ENCODE peak calls at places on chromosomes 13 and 19, in seven cellular contexts. X is aorta, N is H1, V is heart left ventricle, P is heart right ventricle, C is thyroid gland, A is psoas muscle. F is an unnamed sample.

GRCh38 chr19:13995017-13995728 is 10.9 kb downstream of the RFX1 start:
- DNase-seq in X (no peak), N (no peak), V (peak), P (no peak), C (no peak), A (peak), F (peak)

GRCh38 chr13:111855016-111855590 is 211.8 kb upstream of the SOX1 start:
- DNase-seq in X (no peak), N (peak), V (no peak), P (no peak), C (no peak), A (no peak), F (no peak)

GRCh38 chr19:31408460-31409124 is 59.4 kb upstream of the TSHZ3 start:
- DNase-seq in X (no peak), N (no peak), V (peak), P (peak), C (no peak), A (no peak), F (peak)

GRCh38 chr13:101624210-101624922 is 171.9 kb downstream of the ITGBL1 start:
- DNase-seq in X (no peak), N (no peak), V (no peak), P (peak), C (no peak), A (no peak), F (no peak)

GRCh38 chr19:55353803-55354697 is 469 bp downstream of the COX6B2 start:
- DNase-seq in X (peak), N (peak), V (peak), P (no peak), C (peak), A (no peak), F (peak)

GRCh38 chr19:35212241-35212640 is 16.3 kb downstream of the FAM187B start:
- DNase-seq in X (no peak), N (no peak), V (no peak), P (no peak), C (no peak), A (no peak), F (no peak)

GRCh38 chr19:47210180-47210490 is 20.9 kb downstream of the BBC3 start:
- DNase-seq in X (no peak), N (no peak), V (no peak), P (no peak), C (no peak), A (no peak), F (no peak)

GRCh38 chr19:8388612-8388958 is 1.6 kb upstream of the RAB11B start:
- DNase-seq in X (no peak), N (no peak), V (no peak), P (no peak), C (no peak), A (peak), F (no peak)

GRCh38 chr13:51047434-51048165 is 63.5 kb downstream of the C13orf42 start:
- DNase-seq in X (no peak), N (peak), V (no peak), P (no peak), C (no peak), A (no peak), F (no peak)

GRCh38 chr13:35349673-35350278 is 126.7 kb downstream of the MAB21L1 start:
- DNase-seq in X (no peak), N (no peak), V (no peak), P (no peak), C (no peak), A (no peak), F (peak)

GRCh38 chr13:92838786-92839185 is 387.8 kb upstream of the GPC6 start:
- DNase-seq in X (no peak), N (no peak), V (no peak), P (no peak), C (no peak), A (no peak), F (peak)

GRCh38 chr19:47309608-47310007 is at the start of gene C5AR1:
- DNase-seq in X (no peak), N (no peak), V (peak), P (peak), C (no peak), A (no peak), F (no peak)

GRCh38 chr13:110354715-110355473 is 47.8 kb downstream of the COL4A2 start:
- DNase-seq in X (no peak), N (no peak), V (no peak), P (no peak), C (no peak), A (no peak), F (no peak)

GRCh38 chr13:74715718-74716117 is 581.5 kb upstream of the KLF12 start:
- DNase-seq in X (no peak), N (no peak), V (no peak), P (no peak), C (no peak), A (no peak), F (peak)

GRCh38 chr13:40376867-40377266 is 289.6 kb downstream of the FOXO1 start:
- DNase-seq in X (no peak), N (peak), V (no peak), P (no peak), C (no peak), A (no peak), F (peak)

GRCh38 chr13:80870186-80870585 is 529.3 kb upstream of the SPRY2 start:
- DNase-seq in X (no peak), N (no peak), V (no peak), P (no peak), C (no peak), A (no peak), F (no peak)

GRCh38 chr19:10968527-10969081 is 7.8 kb downstream of the SMARCA4 start:
- DNase-seq in X (no peak), N (no peak), V (no peak), P (no peak), C (peak), A (no peak), F (no peak)

GRCh38 chr19:42096255-42096837 is 20.4 kb downstream of the ZNF574 start:
- DNase-seq in X (no peak), N (no peak), V (no peak), P (no peak), C (no peak), A (no peak), F (no peak)

GRCh38 chr19:10421240-10421948 is 1.1 kb downstream of the PDE4A start:
- DNase-seq in X (no peak), N (no peak), V (no peak), P (no peak), C (no peak), A (no peak), F (no peak)

GRCh38 chr19:47381653-47382279 is 32.7 kb downstream of the DHX34 start:
- DNase-seq in X (no peak), N (no peak), V (no peak), P (no peak), C (no peak), A (no peak), F (no peak)

GRCh38 chr13:101492251-101492910 is 39.9 kb downstream of the ITGBL1 start:
- DNase-seq in X (no peak), N (no peak), V (no peak), P (no peak), C (no peak), A (no peak), F (no peak)

GRCh38 chr13:35996360-35996759 is 134.8 kb downstream of the DCLK1 start:
- DNase-seq in X (no peak), N (no peak), V (no peak), P (no peak), C (no peak), A (no peak), F (no peak)

GRCh38 chr19:14004619-14005380 is 1.3 kb downstream of the RFX1 start:
- DNase-seq in X (peak), N (no peak), V (peak), P (peak), C (no peak), A (peak), F (peak)

GRCh38 chr19:4059931-4060620 is 6.6 kb downstream of the ZBTB7A start:
- DNase-seq in X (peak), N (no peak), V (peak), P (peak), C (no peak), A (peak), F (peak)

GRCh38 chr19:10979950-10980349 is 19.1 kb downstream of the SMARCA4 start:
- DNase-seq in X (no peak), N (no peak), V (no peak), P (no peak), C (no peak), A (peak), F (no peak)

GRCh38 chr13:97274782-97275252 is 52.7 kb downstream of the MBNL2 start:
- DNase-seq in X (no peak), N (no peak), V (no peak), P (no peak), C (no peak), A (no peak), F (peak)

GRCh38 chr19:38655148-38655824 is 7.8 kb downstream of the ACTN4 start:
- DNase-seq in X (no peak), N (no peak), V (no peak), P (no peak), C (no peak), A (no peak), F (peak)

GRCh38 chr19:38650911-38651584 is 3.6 kb downstream of the ACTN4 start:
- DNase-seq in X (no peak), N (no peak), V (no peak), P (no peak), C (peak), A (no peak), F (peak)

GRCh38 chr19:38650180-38650775 is 2.8 kb downstream of the ACTN4 start:
- DNase-seq in X (no peak), N (no peak), V (no peak), P (no peak), C (no peak), A (no peak), F (no peak)

GRCh38 chr19:38654478-38655079 is 7.1 kb downstream of the ACTN4 start:
- DNase-seq in X (no peak), N (no peak), V (no peak), P (no peak), C (no peak), A (no peak), F (no peak)

DNA sequence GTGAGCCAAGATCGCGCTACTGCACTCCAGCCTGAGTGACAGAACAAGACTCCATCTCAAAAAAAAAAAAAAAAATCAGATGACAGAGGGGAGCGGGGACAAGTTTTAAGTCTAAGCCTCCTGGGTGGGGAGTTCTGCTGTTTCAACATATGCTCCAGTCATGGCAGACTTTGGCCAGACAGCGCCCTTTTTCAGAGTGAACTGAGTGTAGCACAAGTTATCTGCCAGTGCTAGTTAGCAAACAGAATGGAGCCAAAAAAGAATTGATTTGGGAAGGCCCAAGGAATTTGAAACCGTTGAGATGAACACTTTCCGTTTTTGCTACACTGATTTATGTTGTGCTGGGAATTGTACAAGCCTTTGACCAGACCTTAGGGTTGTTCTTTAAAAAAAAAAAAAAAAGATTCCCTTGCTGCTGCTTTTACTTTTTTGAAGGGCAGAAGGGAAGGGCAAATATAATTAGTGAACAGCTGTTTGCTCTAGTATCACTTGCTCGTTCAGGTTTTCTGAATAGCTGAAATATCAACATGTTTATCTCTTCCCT is 5.7 kb downstream of the ACTN4 start:
- DNase-seq in X (no peak), N (no peak), V (no peak), P (no peak), C (no peak), A (no peak), F (peak)
- H3K4me3 ChIP-seq in X (no peak), N (no peak), V (no peak), P (no peak), C (no peak), A (peak), F (no peak)

GRCh38 chr19:44948237-44948636 is 2.4 kb downstream of the APOC2 start:
- DNase-seq in X (no peak), N (no peak), V (no peak), P (no peak), C (no peak), A (no peak), F (no peak)
- H3K4me3 ChIP-seq in X (no peak), N (no peak), V (no peak), P (no peak), C (no peak), A (no peak), F (no peak)

GRCh38 chr13:20149762-20150161 is 11.1 kb downstream of the GJA3 start:
- DNase-seq in X (no peak), N (no peak), V (no peak), P (no peak), C (no peak), A (no peak), F (no peak)

GRCh38 chr13:20151016-20151415 is 9.8 kb downstream of the GJA3 start:
- DNase-seq in X (no peak), N (no peak), V (no peak), P (no peak), C (no peak), A (no peak), F (no peak)

GRCh38 chr13:20146381-20146780 is 14.5 kb downstream of the GJA3 start:
- DNase-seq in X (no peak), N (no peak), V (no peak), P (no peak), C (no peak), A (no peak), F (no peak)

GRCh38 chr13:20150561-20150960 is 10.3 kb downstream of the GJA3 start:
- DNase-seq in X (no peak), N (peak), V (no peak), P (no peak), C (no peak), A (no peak), F (no peak)

DNA sequence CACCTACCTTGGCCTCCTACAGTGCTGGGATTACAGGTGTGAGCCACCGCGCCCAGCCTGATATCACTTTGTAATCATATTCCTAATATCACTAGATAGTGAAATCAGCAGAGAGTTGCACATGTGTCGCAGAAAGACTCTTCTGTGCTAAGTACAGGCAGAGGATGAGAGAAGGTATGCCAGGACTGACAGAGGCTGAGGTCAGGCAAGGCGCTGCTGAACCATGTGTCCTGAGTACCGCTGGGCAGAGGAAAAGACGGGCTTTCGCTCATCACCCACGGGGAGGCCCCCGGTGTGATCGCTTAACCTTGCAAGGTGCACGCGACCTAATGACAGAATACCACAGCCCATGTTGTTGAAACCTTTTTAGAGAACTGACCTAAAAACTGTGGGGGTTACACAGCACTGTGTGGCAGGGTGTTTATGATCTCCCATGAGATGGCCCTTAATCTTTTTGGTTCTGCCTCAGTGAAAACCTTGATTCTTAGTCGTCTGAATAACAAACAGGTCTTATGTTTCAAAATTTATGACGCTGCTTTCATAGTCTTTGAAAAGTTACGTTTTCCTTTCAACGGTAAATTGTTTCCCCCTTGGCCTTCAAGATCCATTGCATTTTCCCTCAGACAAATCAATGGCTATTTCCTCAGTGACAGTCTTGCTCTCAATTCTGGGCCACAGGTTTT is 12.2 kb downstream of the GJA3 start:
- DNase-seq in X (no peak), N (no peak), V (no peak), P (no peak), C (no peak), A (no peak), F (no peak)
- H3K4me3 ChIP-seq in X (no peak), N (no peak), V (no peak), P (no peak), C (no peak), A (no peak), F (no peak)

DNA sequence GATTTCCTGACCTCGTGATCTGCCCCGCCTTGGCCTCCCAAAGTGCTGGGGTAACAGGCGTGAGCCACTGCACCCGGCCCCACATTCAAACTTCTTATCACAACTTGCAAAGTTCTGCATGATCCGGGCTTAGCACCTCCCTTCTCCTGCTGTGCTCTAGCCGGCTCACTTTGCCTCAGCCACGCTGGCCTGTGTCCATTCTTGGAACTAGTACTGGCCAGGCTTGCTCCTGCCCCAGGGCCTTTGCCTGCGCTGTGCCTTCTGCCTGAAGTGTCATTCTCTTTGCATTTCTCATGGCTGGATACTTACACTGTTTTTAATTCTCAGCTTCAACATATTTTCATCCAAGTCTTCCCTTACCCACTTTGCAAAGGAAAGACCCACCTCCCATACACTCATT is 29.9 kb downstream of the CACNG6 start:
- DNase-seq in X (no peak), N (no peak), V (no peak), P (no peak), C (no peak), A (no peak), F (no peak)
- H3K4me3 ChIP-seq in X (no peak), N (no peak), V (no peak), P (no peak), C (no peak), A (no peak), F (no peak)

GRCh38 chr19:18682807-18683108 is 722 bp upstream of the CRTC1 start:
- DNase-seq in X (no peak), N (no peak), V (no peak), P (no peak), C (no peak), A (no peak), F (no peak)
- H3K4me3 ChIP-seq in X (peak), N (peak), V (peak), P (no peak), C (peak), A (peak), F (peak)

GRCh38 chr19:6499052-6499790 is 2.9 kb downstream of the TUBB4A start:
- DNase-seq in X (no peak), N (no peak), V (no peak), P (no peak), C (no peak), A (no peak), F (no peak)

GRCh38 chr19:6501740-6502648 is at the start of gene TUBB4A:
- DNase-seq in X (no peak), N (peak), V (peak), P (peak), C (no peak), A (peak), F (no peak)

GRCh38 chr19:6498294-6499036 is 3.6 kb downstream of the TUBB4A start:
- DNase-seq in X (no peak), N (no peak), V (no peak), P (no peak), C (no peak), A (no peak), F (no peak)

GRCh38 chr19:6503407-6504201 is 1.5 kb upstream of the TUBB4A start:
- DNase-seq in X (no peak), N (no peak), V (peak), P (peak), C (no peak), A (no peak), F (no peak)

GRCh38 chr19:6500837-6501739 is 1.0 kb downstream of the TUBB4A start:
- DNase-seq in X (no peak), N (peak), V (no peak), P (no peak), C (no peak), A (no peak), F (no peak)
- H3K4me3 ChIP-seq in X (no peak), N (peak), V (peak), P (peak), C (no peak), A (peak), F (no peak)

GRCh38 chr19:38211206-38211605 is 12.8 kb downstream of the DPF1 start:
- DNase-seq in X (no peak), N (peak), V (no peak), P (no peak), C (no peak), A (no peak), F (no peak)
- H3K4me3 ChIP-seq in X (no peak), N (peak), V (peak), P (no peak), C (no peak), A (no peak), F (no peak)

GRCh38 chr13:100063906-100064305 is 25.0 kb upstream of the PCCA start:
- DNase-seq in X (no peak), N (no peak), V (no peak), P (no peak), C (no peak), A (no peak), F (no peak)

GRCh38 chr13:100063333-100063732 is 25.6 kb upstream of the PCCA start:
- DNase-seq in X (no peak), N (no peak), V (no peak), P (no peak), C (no peak), A (no peak), F (peak)

DNA sequence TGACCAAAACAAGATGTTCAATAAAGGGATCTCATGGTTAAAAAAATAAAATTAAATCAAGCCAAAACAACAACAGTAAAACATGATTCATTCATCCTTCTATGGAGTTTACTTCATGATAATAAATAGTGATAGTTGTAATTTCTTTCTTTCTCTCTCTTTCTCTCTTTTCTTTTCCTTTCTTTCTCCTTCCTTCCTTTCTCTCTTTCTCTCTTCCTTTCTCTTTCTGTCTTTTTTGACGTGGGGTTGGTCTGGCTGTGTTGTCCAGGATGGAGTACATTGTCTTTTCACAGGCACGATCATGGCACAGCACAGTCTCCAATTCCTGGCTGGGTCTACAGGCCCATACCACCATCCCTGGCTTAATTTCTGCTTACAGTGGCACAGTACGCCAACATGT is 29.1 kb upstream of the PCCA start:
- DNase-seq in X (no peak), N (no peak), V (no peak), P (no peak), C (no peak), A (no peak), F (no peak)
- H3K4me3 ChIP-seq in X (no peak), N (no peak), V (no peak), P (no peak), C (no peak), A (no peak), F (no peak)

GRCh38 chr19:49475995-49476880 is 2.2 kb downstream of the FLT3LG start:
- DNase-seq in X (peak), N (peak), V (peak), P (no peak), C (peak), A (peak), F (no peak)

GRCh38 chr19:49472936-49473335 is 1.1 kb upstream of the FLT3LG start:
- DNase-seq in X (no peak), N (no peak), V (peak), P (no peak), C (no peak), A (no peak), F (no peak)

GRCh38 chr19:49474545-49474930 is 523 bp downstream of the FLT3LG start:
- DNase-seq in X (no peak), N (no peak), V (no peak), P (no peak), C (no peak), A (no peak), F (no peak)

GRCh38 chr19:49475191-49475932 is 1.3 kb downstream of the FLT3LG start:
- DNase-seq in X (no peak), N (no peak), V (peak), P (no peak), C (no peak), A (no peak), F (no peak)

GRCh38 chr19:49473868-49474544 is at the start of gene FLT3LG:
- DNase-seq in X (peak), N (peak), V (peak), P (peak), C (peak), A (peak), F (peak)
- H3K4me3 ChIP-seq in X (peak), N (peak), V (peak), P (peak), C (peak), A (peak), F (peak)

F was measured in fibroblast of mammary gland.